ENCODE peak calls at places on chromosomes 1 and 21, in ten cellular contexts. One of them, this sample, is unnamed.

GRCh38 chr1:33163621-33164071 is 18.2 kb downstream of the TRIM62 start:
- DNase-seq in HCT116: no peak
- DNase-seq in suprapubic skin: no peak
- DNase-seq in prostate gland: no peak
- DNase-seq in Panc1: no peak
- DNase-seq in breast epithelium: no peak
- DNase-seq in spleen: no peak
- DNase-seq in GM23338: peak; percentile 62
- DNase-seq in K562: no peak
- DNase-seq in endothelial cell of umbilical vein: peak; percentile 88
- DNase-seq in this sample: no peak

GRCh38 chr21:14985306-14985705 is 79.5 kb downstream of the NRIP1 start:
- DNase-seq in Panc1: no peak
- DNase-seq in breast epithelium: no peak
- DNase-seq in spleen: no peak
- DNase-seq in K562: no peak
- DNase-seq in HCT116: no peak
- DNase-seq in prostate gland: no peak
- DNase-seq in GM23338: no peak
- DNase-seq in endothelial cell of umbilical vein: no peak
- DNase-seq in suprapubic skin: no peak
- DNase-seq in this sample: no peak

GRCh38 chr1:190104959-190105358 is 372.7 kb downstream of the BRINP3 start:
- DNase-seq in K562: no peak
- DNase-seq in HCT116: no peak
- DNase-seq in breast epithelium: no peak
- DNase-seq in suprapubic skin: no peak
- DNase-seq in endothelial cell of umbilical vein: no peak
- DNase-seq in GM23338: no peak
- DNase-seq in spleen: no peak
- DNase-seq in Panc1: no peak
- DNase-seq in prostate gland: no peak
- DNase-seq in this sample: no peak

GRCh38 chr1:20711285-20712209 is 6.3 kb downstream of the KIF17 start:
- DNase-seq in HCT116: no peak
- DNase-seq in K562: peak; percentile 51
- DNase-seq in Panc1: no peak
- DNase-seq in GM23338: peak; percentile 57
- DNase-seq in spleen: no peak
- DNase-seq in breast epithelium: no peak
- DNase-seq in endothelial cell of umbilical vein: no peak
- DNase-seq in suprapubic skin: no peak
- DNase-seq in prostate gland: no peak
- DNase-seq in this sample: no peak

GRCh38 chr1:240312872-240313271 is 221.2 kb downstream of the FMN2 start:
- DNase-seq in K562: no peak
- DNase-seq in prostate gland: no peak
- DNase-seq in breast epithelium: no peak
- DNase-seq in Panc1: no peak
- DNase-seq in GM23338: no peak
- DNase-seq in HCT116: no peak
- DNase-seq in suprapubic skin: no peak
- DNase-seq in endothelial cell of umbilical vein: no peak
- DNase-seq in spleen: no peak
- DNase-seq in this sample: no peak

GRCh38 chr1:35401072-35401471 is 132.6 kb downstream of the ZMYM4 start:
- DNase-seq in prostate gland: no peak
- DNase-seq in breast epithelium: no peak
- DNase-seq in suprapubic skin: no peak
- DNase-seq in K562: no peak
- DNase-seq in spleen: no peak
- DNase-seq in GM23338: no peak
- DNase-seq in Panc1: no peak
- DNase-seq in HCT116: no peak
- DNase-seq in endothelial cell of umbilical vein: no peak
- DNase-seq in this sample: no peak

GRCh38 chr21:25171438-25171837 is 435.8 kb downstream of the MRPL39 start:
- DNase-seq in GM23338: no peak
- DNase-seq in K562: no peak
- DNase-seq in suprapubic skin: no peak
- DNase-seq in Panc1: no peak
- DNase-seq in prostate gland: no peak
- DNase-seq in HCT116: no peak
- DNase-seq in spleen: no peak
- DNase-seq in endothelial cell of umbilical vein: no peak
- DNase-seq in breast epithelium: no peak
- DNase-seq in this sample: no peak

GRCh38 chr21:25005388-25005787 is 601.9 kb downstream of the MRPL39 start:
- DNase-seq in endothelial cell of umbilical vein: no peak
- DNase-seq in breast epithelium: no peak
- DNase-seq in spleen: no peak
- DNase-seq in GM23338: no peak
- DNase-seq in prostate gland: no peak
- DNase-seq in HCT116: no peak
- DNase-seq in K562: no peak
- DNase-seq in Panc1: no peak
- DNase-seq in suprapubic skin: no peak
- DNase-seq in this sample: no peak

GRCh38 chr1:116786049-116786448 is 31.8 kb downstream of the CD2 start:
- DNase-seq in K562: no peak
- DNase-seq in suprapubic skin: no peak
- DNase-seq in breast epithelium: no peak
- DNase-seq in GM23338: no peak
- DNase-seq in Panc1: no peak
- DNase-seq in HCT116: no peak
- DNase-seq in endothelial cell of umbilical vein: no peak
- DNase-seq in spleen: no peak
- DNase-seq in prostate gland: no peak
- DNase-seq in this sample: no peak

GRCh38 chr1:79501153-79501552 is 494.6 kb upstream of the ADGRL4 start:
- DNase-seq in K562: no peak
- DNase-seq in endothelial cell of umbilical vein: no peak
- DNase-seq in breast epithelium: no peak
- DNase-seq in prostate gland: no peak
- DNase-seq in HCT116: no peak
- DNase-seq in Panc1: no peak
- DNase-seq in spleen: no peak
- DNase-seq in GM23338: no peak
- DNase-seq in suprapubic skin: no peak
- DNase-seq in this sample: no peak

GRCh38 chr1:64139877-64140276 is 63.5 kb upstream of the UBE2U start:
- DNase-seq in spleen: no peak
- DNase-seq in prostate gland: no peak
- DNase-seq in GM23338: no peak
- DNase-seq in Panc1: no peak
- DNase-seq in suprapubic skin: no peak
- DNase-seq in endothelial cell of umbilical vein: no peak
- DNase-seq in HCT116: no peak
- DNase-seq in breast epithelium: no peak
- DNase-seq in K562: no peak
- DNase-seq in this sample: no peak

GRCh38 chr1:228226956-228227791 is 19.3 kb downstream of the OBSCN start:
- DNase-seq in GM23338: no peak
- DNase-seq in K562: no peak
- DNase-seq in Panc1: no peak
- DNase-seq in suprapubic skin: no peak
- DNase-seq in HCT116: no peak
- DNase-seq in breast epithelium: no peak
- DNase-seq in prostate gland: no peak
- DNase-seq in spleen: no peak
- DNase-seq in endothelial cell of umbilical vein: peak; percentile 15
- DNase-seq in this sample: no peak

GRCh38 chr1:66492424-66492823 is 41.5 kb upstream of the SGIP1 start:
- DNase-seq in prostate gland: no peak
- DNase-seq in breast epithelium: no peak
- DNase-seq in K562: no peak
- DNase-seq in spleen: no peak
- DNase-seq in Panc1: no peak
- DNase-seq in endothelial cell of umbilical vein: no peak
- DNase-seq in suprapubic skin: no peak
- DNase-seq in HCT116: no peak
- DNase-seq in GM23338: no peak
- DNase-seq in this sample: no peak

GRCh38 chr1:147773215-147773715 is 12.9 kb upstream of the GJA5 start:
- DNase-seq in breast epithelium: no peak
- DNase-seq in suprapubic skin: no peak
- DNase-seq in K562: no peak
- DNase-seq in endothelial cell of umbilical vein: no peak
- DNase-seq in GM23338: peak; percentile 41
- DNase-seq in HCT116: no peak
- DNase-seq in spleen: no peak
- DNase-seq in prostate gland: no peak
- DNase-seq in Panc1: no peak
- DNase-seq in this sample: no peak

GRCh38 chr1:27668808-27669723 is 2.9 kb downstream of the IFI6 start:
- DNase-seq in endothelial cell of umbilical vein: peak; percentile 59
- DNase-seq in suprapubic skin: no peak
- DNase-seq in K562: peak; percentile 84
- DNase-seq in breast epithelium: peak; percentile 64
- DNase-seq in prostate gland: peak; percentile 71
- DNase-seq in spleen: peak; percentile 96
- DNase-seq in GM23338: peak; percentile 79
- DNase-seq in Panc1: no peak
- DNase-seq in HCT116: no peak
- DNase-seq in this sample: peak; percentile 86

DNA sequence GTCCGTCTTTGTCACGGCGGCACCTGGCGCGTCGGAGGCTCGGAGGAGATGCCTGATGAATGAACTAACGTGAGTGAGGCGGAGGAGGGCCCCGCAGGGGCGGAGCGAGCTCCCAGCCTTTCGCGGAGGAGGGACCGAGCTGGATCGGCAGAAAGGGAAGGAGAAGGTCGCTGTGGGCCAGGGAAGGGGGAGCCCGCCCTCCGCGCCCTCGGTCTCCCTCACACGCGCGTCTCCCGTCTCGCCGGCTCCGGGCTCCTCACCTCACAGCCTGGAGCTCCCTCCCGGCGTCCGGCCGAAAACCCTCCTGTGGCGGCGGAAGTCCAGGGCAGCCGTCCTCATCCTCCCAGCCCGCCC is 518 bp downstream of the ZNF496 start:
- DNase-seq in spleen: peak; percentile 92
- DNase-seq in endothelial cell of umbilical vein: peak; percentile 76
- DNase-seq in HCT116: peak; percentile 34
- DNase-seq in suprapubic skin: peak; percentile 88
- DNase-seq in K562: peak; percentile 90
- DNase-seq in prostate gland: peak; percentile 72
- DNase-seq in GM23338: peak; percentile 77
- DNase-seq in breast epithelium: peak; percentile 63
- DNase-seq in Panc1: no peak
- DNase-seq in this sample: peak; percentile 79
- TF ChIP-seq POLR2AphosphoS5 in spleen: peak; percentile 62
- TF ChIP-seq POLR2AphosphoS5 in endothelial cell of umbilical vein: no peak
- TF ChIP-seq POLR2AphosphoS5 in HCT116: peak; percentile 51
- TF ChIP-seq POLR2AphosphoS5 in suprapubic skin: no peak
- TF ChIP-seq POLR2AphosphoS5 in K562: peak; percentile 73
- TF ChIP-seq POLR2AphosphoS5 in prostate gland: peak; percentile 49
- TF ChIP-seq POLR2AphosphoS5 in GM23338: peak; percentile 5
- TF ChIP-seq POLR2AphosphoS5 in breast epithelium: peak; percentile 35
- TF ChIP-seq POLR2AphosphoS5 in Panc1: no peak
- TF ChIP-seq POLR2AphosphoS5 in this sample: no peak

GRCh38 chr1:197224160-197224559 is 43.9 kb upstream of the CRB1 start:
- DNase-seq in K562: no peak
- DNase-seq in Panc1: no peak
- DNase-seq in HCT116: no peak
- DNase-seq in spleen: no peak
- DNase-seq in GM23338: no peak
- DNase-seq in prostate gland: no peak
- DNase-seq in suprapubic skin: no peak
- DNase-seq in breast epithelium: no peak
- DNase-seq in endothelial cell of umbilical vein: no peak
- DNase-seq in this sample: no peak
- TF ChIP-seq CTCF in K562: peak; percentile 24
- TF ChIP-seq CTCF in Panc1: peak; percentile 16
- TF ChIP-seq CTCF in HCT116: peak; percentile 6
- TF ChIP-seq CTCF in spleen: no peak
- TF ChIP-seq CTCF in GM23338: peak; percentile 12
- TF ChIP-seq CTCF in prostate gland: no peak
- TF ChIP-seq CTCF in suprapubic skin: no peak
- TF ChIP-seq CTCF in breast epithelium: no peak
- TF ChIP-seq CTCF in endothelial cell of umbilical vein: no peak
- TF ChIP-seq CTCF in this sample: no peak

DNA sequence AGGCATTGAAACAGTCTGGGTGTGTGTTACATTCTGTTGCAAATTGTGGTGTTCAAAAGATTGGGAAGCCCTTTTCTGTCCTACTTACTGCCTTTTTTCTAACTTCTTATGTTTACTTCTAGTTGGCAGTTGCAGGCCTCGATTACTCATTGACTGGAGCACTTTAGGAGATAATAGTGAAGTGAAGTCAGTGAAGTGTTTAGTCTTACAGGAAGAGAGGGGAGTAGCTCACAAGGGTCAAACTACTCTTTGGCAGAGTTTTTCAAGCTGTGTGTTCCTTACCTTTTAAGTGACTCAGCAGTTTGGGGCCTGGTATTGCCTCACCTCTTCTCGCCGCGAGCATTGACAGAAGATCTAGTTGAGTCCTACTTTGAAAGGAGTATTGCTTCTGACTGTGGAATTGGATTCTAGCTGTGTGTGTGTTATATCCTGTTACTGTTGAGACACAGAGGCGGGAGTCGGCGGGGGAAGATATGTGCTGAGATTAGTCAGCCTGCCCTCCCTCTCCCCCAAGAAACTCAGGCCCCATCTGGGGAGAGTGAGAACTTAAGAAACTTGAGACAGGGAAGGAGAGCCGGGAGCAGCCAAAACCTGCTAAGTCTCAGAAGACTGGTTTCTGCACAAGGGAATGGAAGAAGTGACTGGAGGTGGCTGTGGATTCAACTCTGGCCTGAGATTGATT is 19.3 kb downstream of the AHCYL1 start:
- DNase-seq in HCT116: peak; percentile 73
- DNase-seq in endothelial cell of umbilical vein: peak; percentile 93
- DNase-seq in breast epithelium: peak; percentile 75
- DNase-seq in spleen: no peak
- DNase-seq in K562: peak; percentile 70
- DNase-seq in prostate gland: peak; percentile 61
- DNase-seq in suprapubic skin: peak; percentile 84
- DNase-seq in Panc1: no peak
- DNase-seq in GM23338: peak; percentile 65
- DNase-seq in this sample: peak; percentile 73
- TF ChIP-seq POLR2AphosphoS5 in HCT116: no peak
- TF ChIP-seq POLR2AphosphoS5 in endothelial cell of umbilical vein: no peak
- TF ChIP-seq POLR2AphosphoS5 in breast epithelium: peak; percentile 63
- TF ChIP-seq POLR2AphosphoS5 in spleen: peak; percentile 68
- TF ChIP-seq POLR2AphosphoS5 in K562: peak; percentile 21
- TF ChIP-seq POLR2AphosphoS5 in prostate gland: peak; percentile 56
- TF ChIP-seq POLR2AphosphoS5 in suprapubic skin: no peak
- TF ChIP-seq POLR2AphosphoS5 in Panc1: no peak
- TF ChIP-seq POLR2AphosphoS5 in GM23338: no peak
- TF ChIP-seq POLR2AphosphoS5 in this sample: peak; percentile 66

DNA sequence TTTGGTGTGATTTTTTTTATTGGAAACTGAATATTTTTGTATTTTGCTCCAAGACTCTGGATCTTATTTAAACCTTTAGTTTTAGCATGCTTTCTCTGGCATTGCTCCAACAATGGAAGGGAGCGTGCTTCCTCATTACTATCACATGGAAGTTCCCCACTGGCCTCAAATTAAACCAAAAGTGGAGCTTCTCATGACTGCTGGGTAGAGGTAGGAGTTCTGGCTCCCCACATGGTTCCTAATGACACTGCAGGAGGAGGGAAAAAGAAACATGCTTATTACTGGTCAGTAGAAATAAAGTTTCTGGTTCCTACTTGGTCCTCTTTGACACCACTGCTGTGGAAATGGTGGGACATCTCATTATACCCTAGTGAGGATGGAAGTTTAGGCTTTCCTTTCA is 310.5 kb downstream of the PTGER3 start:
- DNase-seq in breast epithelium: no peak
- DNase-seq in Panc1: no peak
- DNase-seq in K562: no peak
- DNase-seq in endothelial cell of umbilical vein: no peak
- DNase-seq in prostate gland: no peak
- DNase-seq in spleen: no peak
- DNase-seq in HCT116: no peak
- DNase-seq in GM23338: peak; percentile 29
- DNase-seq in suprapubic skin: no peak
- DNase-seq in this sample: no peak
- TF ChIP-seq CTCF in breast epithelium: no peak
- TF ChIP-seq CTCF in Panc1: no peak
- TF ChIP-seq CTCF in K562: no peak
- TF ChIP-seq CTCF in endothelial cell of umbilical vein: no peak
- TF ChIP-seq CTCF in prostate gland: no peak
- TF ChIP-seq CTCF in spleen: no peak
- TF ChIP-seq CTCF in HCT116: no peak
- TF ChIP-seq CTCF in GM23338: peak; percentile 15
- TF ChIP-seq CTCF in suprapubic skin: no peak
- TF ChIP-seq CTCF in this sample: no peak

This sample was measured in stomach.